ENCODE peak calls at places on chromosomes 13 and 19, in six cellular contexts. One of them, this sample, is unnamed.

GRCh38 chr13:109206616-109207015 is 577.2 kb downstream of the MYO16 start:
- DNase-seq in A549: no peak
- DNase-seq in HepG2: no peak
- DNase-seq in K562: no peak
- DNase-seq in GM12878: no peak
- DNase-seq in endothelial cell of umbilical vein: no peak
- DNase-seq in this sample: peak

GRCh38 chr13:27194895-27195764 is 23.5 kb upstream of the USP12 start:
- DNase-seq in A549: peak
- DNase-seq in HepG2: no peak
- DNase-seq in K562: peak
- DNase-seq in GM12878: no peak
- DNase-seq in endothelial cell of umbilical vein: peak
- DNase-seq in this sample: peak

GRCh38 chr13:71117920-71118319 is 749.1 kb downstream of the DACH1 start:
- DNase-seq in A549: no peak
- DNase-seq in HepG2: no peak
- DNase-seq in K562: no peak
- DNase-seq in GM12878: no peak
- DNase-seq in endothelial cell of umbilical vein: no peak
- DNase-seq in this sample: no peak

GRCh38 chr13:44350775-44351504 is 22.7 kb upstream of the SERP2 start:
- DNase-seq in A549: no peak
- DNase-seq in HepG2: no peak
- DNase-seq in K562: no peak
- DNase-seq in GM12878: no peak
- DNase-seq in endothelial cell of umbilical vein: no peak
- DNase-seq in this sample: no peak

GRCh38 chr19:39297931-39298634 is 1.9 kb downstream of the IFNL1 start:
- DNase-seq in A549: no peak
- DNase-seq in HepG2: no peak
- DNase-seq in K562: no peak
- DNase-seq in GM12878: no peak
- DNase-seq in endothelial cell of umbilical vein: no peak
- DNase-seq in this sample: no peak

GRCh38 chr13:46404732-46405097 is 17.7 kb upstream of the RUBCNL start:
- DNase-seq in A549: no peak
- DNase-seq in HepG2: no peak
- DNase-seq in K562: no peak
- DNase-seq in GM12878: no peak
- DNase-seq in endothelial cell of umbilical vein: no peak
- DNase-seq in this sample: peak

GRCh38 chr19:5062195-5062594 is 93.3 kb downstream of the KDM4B start:
- DNase-seq in A549: no peak
- DNase-seq in HepG2: no peak
- DNase-seq in K562: no peak
- DNase-seq in GM12878: no peak
- DNase-seq in endothelial cell of umbilical vein: no peak
- DNase-seq in this sample: no peak

GRCh38 chr13:46615888-46616531 is 63.0 kb downstream of the LRCH1 start:
- DNase-seq in A549: no peak
- DNase-seq in HepG2: no peak
- DNase-seq in K562: no peak
- DNase-seq in GM12878: no peak
- DNase-seq in endothelial cell of umbilical vein: peak
- DNase-seq in this sample: no peak

GRCh38 chr19:14349426-14349825 is 31.8 kb upstream of the ADGRE5 start:
- DNase-seq in A549: no peak
- DNase-seq in HepG2: no peak
- DNase-seq in K562: peak
- DNase-seq in GM12878: no peak
- DNase-seq in endothelial cell of umbilical vein: no peak
- DNase-seq in this sample: no peak

GRCh38 chr13:95255072-95255732 is 46.0 kb downstream of the ABCC4 start:
- DNase-seq in A549: no peak
- DNase-seq in HepG2: no peak
- DNase-seq in K562: no peak
- DNase-seq in GM12878: no peak
- DNase-seq in endothelial cell of umbilical vein: no peak
- DNase-seq in this sample: no peak

GRCh38 chr13:99976502-99977115 is 5.0 kb upstream of the ZIC2 start:
- DNase-seq in A549: no peak
- DNase-seq in HepG2: no peak
- DNase-seq in K562: no peak
- DNase-seq in GM12878: no peak
- DNase-seq in endothelial cell of umbilical vein: no peak
- DNase-seq in this sample: no peak

GRCh38 chr19:19366691-19367396 is 38.6 kb upstream of the GATAD2A start:
- DNase-seq in A549: peak
- DNase-seq in HepG2: peak
- DNase-seq in K562: peak
- DNase-seq in GM12878: no peak
- DNase-seq in endothelial cell of umbilical vein: peak
- DNase-seq in this sample: peak

GRCh38 chr13:50810998-50811397 is 32.5 kb downstream of the DLEU7 start:
- DNase-seq in A549: no peak
- DNase-seq in HepG2: no peak
- DNase-seq in K562: no peak
- DNase-seq in GM12878: peak
- DNase-seq in endothelial cell of umbilical vein: no peak
- DNase-seq in this sample: peak

GRCh38 chr19:38849746-38850230 is at the start of gene HNRNPL:
- DNase-seq in A549: no peak
- DNase-seq in HepG2: no peak
- DNase-seq in K562: peak
- DNase-seq in GM12878: no peak
- DNase-seq in endothelial cell of umbilical vein: no peak
- DNase-seq in this sample: no peak

GRCh38 chr13:114017028-114017630 is 43.3 kb upstream of the C13orf46 start:
- DNase-seq in A549: peak
- DNase-seq in HepG2: no peak
- DNase-seq in K562: no peak
- DNase-seq in GM12878: no peak
- DNase-seq in endothelial cell of umbilical vein: no peak
- DNase-seq in this sample: no peak
- TF ChIP-seq CTCF in A549: no peak
- TF ChIP-seq CTCF in HepG2: peak
- TF ChIP-seq CTCF in K562: peak
- TF ChIP-seq CTCF in GM12878: no peak
- TF ChIP-seq CTCF in endothelial cell of umbilical vein: peak
- TF ChIP-seq CTCF in this sample: peak

GRCh38 chr19:29320076-29320475 is 107.1 kb upstream of the UQCRFS1 start:
- DNase-seq in A549: no peak
- DNase-seq in HepG2: no peak
- DNase-seq in K562: no peak
- DNase-seq in GM12878: no peak
- DNase-seq in endothelial cell of umbilical vein: no peak
- DNase-seq in this sample: no peak
- TF ChIP-seq MYC in A549: no peak
- TF ChIP-seq MYC in HepG2: no peak
- TF ChIP-seq MYC in K562: no peak
- TF ChIP-seq MYC in GM12878: no peak
- TF ChIP-seq MYC in endothelial cell of umbilical vein: no peak
- TF ChIP-seq MYC in this sample: no peak

DNA sequence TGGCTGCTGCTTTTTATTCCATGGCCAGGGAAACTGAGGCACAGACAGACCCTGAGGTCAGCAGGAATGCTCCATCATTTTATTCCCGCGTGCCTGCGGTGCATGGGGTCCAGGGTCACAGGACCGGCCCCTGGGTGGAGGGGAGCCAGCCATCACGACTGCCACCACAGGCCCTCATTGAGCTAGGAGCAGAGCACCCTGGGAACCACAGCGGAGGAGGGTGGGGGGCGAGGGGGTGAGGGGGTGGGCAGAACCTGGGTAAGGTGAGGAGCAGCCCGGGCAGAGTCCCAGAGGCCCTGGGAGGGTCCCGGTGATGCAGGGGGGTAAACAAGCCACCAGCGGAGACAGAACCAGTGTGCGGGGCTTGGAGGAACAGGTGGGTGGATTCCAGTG is 1.2 kb upstream of the MADCAM1 start:
- DNase-seq in A549: no peak
- DNase-seq in HepG2: no peak
- DNase-seq in K562: no peak
- DNase-seq in GM12878: no peak
- DNase-seq in endothelial cell of umbilical vein: no peak
- DNase-seq in this sample: no peak
- TF ChIP-seq CTCF in A549: no peak
- TF ChIP-seq CTCF in HepG2: no peak
- TF ChIP-seq CTCF in K562: no peak
- TF ChIP-seq CTCF in GM12878: no peak
- TF ChIP-seq CTCF in endothelial cell of umbilical vein: no peak
- TF ChIP-seq CTCF in this sample: no peak

DNA sequence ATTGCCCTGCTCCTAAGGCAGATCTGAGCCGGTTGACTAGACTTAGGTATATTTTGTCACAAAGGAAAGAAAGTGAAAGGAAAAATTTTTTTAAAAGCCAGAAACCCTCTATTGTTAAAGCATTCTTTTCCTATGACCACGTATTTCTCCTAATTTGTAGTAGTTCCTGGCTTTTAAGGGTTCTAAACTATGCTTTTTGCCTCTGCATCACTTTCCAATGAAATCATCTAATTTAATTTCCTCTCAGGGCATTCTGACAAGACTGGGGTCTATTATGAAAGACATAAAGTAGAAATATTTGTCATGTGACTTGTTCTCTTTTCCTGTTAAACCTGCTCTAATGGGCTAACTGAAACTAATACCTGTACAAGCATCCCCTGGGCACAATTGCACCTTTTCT is 233.0 kb upstream of the PRR20A start:
- DNase-seq in A549: no peak
- DNase-seq in HepG2: no peak
- DNase-seq in K562: no peak
- DNase-seq in GM12878: no peak
- DNase-seq in endothelial cell of umbilical vein: peak
- DNase-seq in this sample: no peak
- TF ChIP-seq MYC in A549: no peak
- TF ChIP-seq MYC in HepG2: no peak
- TF ChIP-seq MYC in K562: no peak
- TF ChIP-seq MYC in GM12878: no peak
- TF ChIP-seq MYC in endothelial cell of umbilical vein: no peak
- TF ChIP-seq MYC in this sample: no peak

GRCh38 chr19:11530432-11530831 is 1.5 kb upstream of the ECSIT start:
- DNase-seq in A549: peak
- DNase-seq in HepG2: peak
- DNase-seq in K562: peak
- DNase-seq in GM12878: no peak
- DNase-seq in endothelial cell of umbilical vein: peak
- DNase-seq in this sample: peak
- TF ChIP-seq CTCF in A549: no peak
- TF ChIP-seq CTCF in HepG2: peak
- TF ChIP-seq CTCF in K562: peak
- TF ChIP-seq CTCF in GM12878: peak
- TF ChIP-seq CTCF in endothelial cell of umbilical vein: peak
- TF ChIP-seq CTCF in this sample: peak

GRCh38 chr19:17748884-17749638 is 2.2 kb upstream of the FCHO1 start:
- DNase-seq in A549: no peak
- DNase-seq in HepG2: no peak
- DNase-seq in K562: no peak
- DNase-seq in GM12878: no peak
- DNase-seq in endothelial cell of umbilical vein: no peak
- DNase-seq in this sample: no peak

GRCh38 chr19:17747205-17748098 is 3.8 kb upstream of the FCHO1 start:
- DNase-seq in A549: peak
- DNase-seq in HepG2: peak
- DNase-seq in K562: peak
- DNase-seq in GM12878: peak
- DNase-seq in endothelial cell of umbilical vein: peak
- DNase-seq in this sample: peak

GRCh38 chr19:17751912-17752273 is 616 bp downstream of the FCHO1 start:
- DNase-seq in A549: no peak
- DNase-seq in HepG2: no peak
- DNase-seq in K562: no peak
- DNase-seq in GM12878: peak
- DNase-seq in endothelial cell of umbilical vein: no peak
- DNase-seq in this sample: peak

GRCh38 chr19:17751103-17751911 is at the start of gene FCHO1:
- DNase-seq in A549: no peak
- DNase-seq in HepG2: peak
- DNase-seq in K562: peak
- DNase-seq in GM12878: peak
- DNase-seq in endothelial cell of umbilical vein: no peak
- DNase-seq in this sample: peak

DNA sequence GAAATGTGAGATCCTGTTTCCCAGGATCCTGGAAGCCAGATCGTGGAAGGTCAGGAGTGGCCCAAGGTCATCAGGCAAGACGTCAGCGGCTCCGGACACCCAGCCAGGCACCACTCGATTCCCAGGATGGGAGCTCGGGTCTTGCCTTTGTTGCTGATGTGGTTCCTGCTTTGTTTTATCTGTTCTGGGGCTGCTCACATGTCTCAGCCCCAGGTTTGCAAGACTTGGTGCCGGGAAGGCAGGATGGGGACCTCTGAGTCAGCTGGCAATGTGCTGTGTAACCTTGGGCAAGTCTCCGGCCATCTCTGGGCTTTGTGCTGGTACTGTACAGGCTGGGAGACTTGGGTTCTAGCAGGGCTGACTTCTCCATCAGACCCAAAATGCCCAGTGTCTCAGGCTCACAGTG is 1.4 kb upstream of the FCHO1 start:
- DNase-seq in A549: no peak
- DNase-seq in HepG2: no peak
- DNase-seq in K562: no peak
- DNase-seq in GM12878: no peak
- DNase-seq in endothelial cell of umbilical vein: no peak
- DNase-seq in this sample: peak
- TF ChIP-seq MYC in A549: no peak
- TF ChIP-seq MYC in HepG2: no peak
- TF ChIP-seq MYC in K562: no peak
- TF ChIP-seq MYC in GM12878: no peak
- TF ChIP-seq MYC in endothelial cell of umbilical vein: no peak
- TF ChIP-seq MYC in this sample: no peak

GRCh38 chr13:30406779-30407416 is 15.4 kb upstream of the UBE2L5 start:
- DNase-seq in A549: no peak
- DNase-seq in HepG2: no peak
- DNase-seq in K562: no peak
- DNase-seq in GM12878: no peak
- DNase-seq in endothelial cell of umbilical vein: no peak
- DNase-seq in this sample: no peak
- TF ChIP-seq CTCF in A549: no peak
- TF ChIP-seq CTCF in HepG2: no peak
- TF ChIP-seq CTCF in K562: no peak
- TF ChIP-seq CTCF in GM12878: no peak
- TF ChIP-seq CTCF in endothelial cell of umbilical vein: no peak
- TF ChIP-seq CTCF in this sample: no peak